ENCODE peak calls at places on chromosome 7, in eight cellular contexts. O is PC-3, Z is cardiac muscle cell, L is GM23248, U is left ventricle myocardium inferior, P is heart left ventricle, B is spleen, X is mammary epithelial cell. I is an unnamed sample.

GRCh38 chr7:30206466-30206865 is 71.7 kb downstream of the MTURN start:
- DNase-seq in O (peak; percentile 60), Z (peak; percentile 29), L (peak; percentile 87), U (no peak), P (no peak), B (no peak), X (peak; percentile 87), I (peak; percentile 83)

GRCh38 chr7:36303202-36304098 is 86.2 kb upstream of the ANLN start:
- DNase-seq in O (peak; percentile 98), Z (peak; percentile 93), L (peak; percentile 100), U (peak; percentile 86), P (peak; percentile 88), B (no peak), X (peak; percentile 86), I (peak; percentile 90)

GRCh38 chr7:7719235-7719634 is 828 bp upstream of the RPA3 start:
- DNase-seq in O (peak; percentile 77), Z (peak; percentile 87), L (peak; percentile 82), U (no peak), P (no peak), B (no peak), X (peak; percentile 96), I (peak; percentile 98)

GRCh38 chr7:94368371-94368791 is 26.3 kb upstream of the COL1A2 start:
- DNase-seq in O (no peak), Z (peak; percentile 95), L (peak; percentile 95), U (no peak), P (no peak), B (no peak), X (peak; percentile 20), I (peak; percentile 89)

GRCh38 chr7:92682767-92683539 is 92.8 kb upstream of the FAM133B start:
- DNase-seq in O (peak; percentile 33), Z (peak; percentile 68), L (no peak), U (no peak), P (no peak), B (no peak), X (no peak), I (peak; percentile 12)

GRCh38 chr7:150941983-150942590 is 36.0 kb downstream of the KCNH2 start:
- DNase-seq in O (peak; percentile 4), Z (peak; percentile 23), L (no peak), U (peak; percentile 72), P (peak; percentile 64), B (peak; percentile 82), X (peak; percentile 58), I (no peak)

GRCh38 chr7:50677279-50677996 is 105.3 kb downstream of the GRB10 start:
- DNase-seq in O (no peak), Z (no peak), L (no peak), U (no peak), P (no peak), B (no peak), X (no peak), I (no peak)

GRCh38 chr7:52088008-52088787 is 771.6 kb upstream of the COBL start:
- DNase-seq in O (no peak), Z (no peak), L (no peak), U (no peak), P (no peak), B (no peak), X (no peak), I (no peak)

GRCh38 chr7:106629521-106629920 is 31.4 kb downstream of the CCDC71L start:
- DNase-seq in O (no peak), Z (no peak), L (peak; percentile 62), U (no peak), P (no peak), B (no peak), X (no peak), I (peak; percentile 59)

GRCh38 chr7:50068850-50069551 is 24.0 kb downstream of the ZPBP start:
- DNase-seq in O (peak; percentile 85), Z (peak; percentile 58), L (peak; percentile 85), U (no peak), P (peak; percentile 24), B (no peak), X (peak; percentile 75), I (no peak)

GRCh38 chr7:2247141-2247985 is 5.3 kb downstream of the NUDT1 start:
- DNase-seq in O (peak; percentile 38), Z (peak; percentile 47), L (peak; percentile 62), U (no peak), P (no peak), B (no peak), X (no peak), I (no peak)

GRCh38 chr7:31500656-31501055 is 13.2 kb upstream of the ITPRID1 start:
- DNase-seq in O (no peak), Z (no peak), L (no peak), U (no peak), P (no peak), B (no peak), X (no peak), I (no peak)

GRCh38 chr7:47968852-47969774 is 10.3 kb downstream of the HUS1 start:
- DNase-seq in O (peak; percentile 69), Z (peak; percentile 78), L (peak; percentile 62), U (peak; percentile 58), P (peak; percentile 74), B (no peak), X (no peak), I (peak; percentile 75)

GRCh38 chr7:73438547-73439245 is 5.1 kb downstream of the FZD9 start:
- DNase-seq in O (no peak), Z (no peak), L (peak; percentile 22), U (no peak), P (no peak), B (no peak), X (no peak), I (no peak)

GRCh38 chr7:44104880-44105771 is 981 bp downstream of the AEBP1 start:
- DNase-seq in O (no peak), Z (peak; percentile 60), L (peak; percentile 80), U (no peak), P (no peak), B (peak; percentile 63), X (peak; percentile 26), I (peak; percentile 64)

GRCh38 chr7:101838837-101839483 is 21.5 kb downstream of the CUX1 start:
- DNase-seq in O (no peak), Z (no peak), L (no peak), U (no peak), P (no peak), B (no peak), X (no peak), I (no peak)

GRCh38 chr7:101846006-101846405 is 28.6 kb downstream of the CUX1 start:
- DNase-seq in O (peak; percentile 37), Z (no peak), L (no peak), U (no peak), P (no peak), B (no peak), X (no peak), I (no peak)

GRCh38 chr7:101846800-101847538 is 29.5 kb downstream of the CUX1 start:
- DNase-seq in O (no peak), Z (no peak), L (no peak), U (no peak), P (no peak), B (no peak), X (no peak), I (no peak)

GRCh38 chr7:101841328-101841727 is 23.9 kb downstream of the CUX1 start:
- DNase-seq in O (no peak), Z (no peak), L (no peak), U (no peak), P (no peak), B (no peak), X (no peak), I (no peak)

GRCh38 chr7:101843293-101844271 is 26.2 kb downstream of the CUX1 start:
- DNase-seq in O (no peak), Z (no peak), L (no peak), U (no peak), P (no peak), B (no peak), X (no peak), I (no peak)
- H3K36me3 ChIP-seq in O (peaks cover 6% of the 10 kb centered on the region), Z (no peaks in the 10 kb centered on the region), L (no peaks in the 10 kb centered on the region), U (no peaks in the 10 kb centered on the region), P (no peaks in the 10 kb centered on the region), B (no peaks in the 10 kb centered on the region), X (no peaks in the 10 kb centered on the region), I (no peaks in the 10 kb centered on the region)

DNA sequence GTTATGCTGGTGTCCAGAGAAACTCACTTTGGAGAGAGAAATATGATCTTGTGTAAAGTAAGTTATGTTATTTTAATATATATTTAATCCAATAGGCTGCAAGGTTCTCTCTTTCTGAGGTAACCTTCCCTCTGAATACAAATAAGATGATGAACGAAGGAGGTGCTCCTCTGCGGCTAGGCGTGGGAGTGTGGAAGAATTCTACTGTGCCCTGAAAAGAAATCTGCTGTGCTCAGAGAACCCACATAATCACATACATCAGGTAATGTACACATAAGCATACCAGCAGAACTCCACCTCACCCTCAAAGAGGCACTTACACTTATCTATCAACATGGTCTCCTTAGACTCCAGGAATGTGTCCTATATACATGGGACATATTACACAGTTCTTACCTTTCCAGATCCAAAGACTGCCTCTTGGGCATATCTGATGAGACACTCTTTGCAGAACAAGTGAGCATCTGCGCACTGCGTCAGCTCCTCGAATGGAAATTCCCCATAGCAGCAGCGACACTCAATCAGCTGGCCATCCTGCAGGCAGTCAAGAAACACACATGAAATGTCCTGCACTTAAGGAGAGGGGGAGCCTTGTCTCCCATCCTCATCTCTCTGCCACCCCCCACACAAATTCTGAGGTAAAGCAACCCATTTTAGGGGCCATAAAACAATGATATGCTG is 66.7 kb downstream of the RNF216 start:
- DNase-seq in O (no peak), Z (no peak), L (no peak), U (no peak), P (no peak), B (no peak), X (no peak), I (no peak)
- H3K36me3 ChIP-seq in O (peaks cover 28% of the 10 kb centered on the region), Z (peaks cover 63% of the 10 kb centered on the region), L (peaks cover 53% of the 10 kb centered on the region), U (peaks cover 93% of the 10 kb centered on the region), P (peaks cover 99% of the 10 kb centered on the region), B (peaks cover 4% of the 10 kb centered on the region), X (peaks cover 19% of the 10 kb centered on the region), I (peaks cover 6% of the 10 kb centered on the region)

DNA sequence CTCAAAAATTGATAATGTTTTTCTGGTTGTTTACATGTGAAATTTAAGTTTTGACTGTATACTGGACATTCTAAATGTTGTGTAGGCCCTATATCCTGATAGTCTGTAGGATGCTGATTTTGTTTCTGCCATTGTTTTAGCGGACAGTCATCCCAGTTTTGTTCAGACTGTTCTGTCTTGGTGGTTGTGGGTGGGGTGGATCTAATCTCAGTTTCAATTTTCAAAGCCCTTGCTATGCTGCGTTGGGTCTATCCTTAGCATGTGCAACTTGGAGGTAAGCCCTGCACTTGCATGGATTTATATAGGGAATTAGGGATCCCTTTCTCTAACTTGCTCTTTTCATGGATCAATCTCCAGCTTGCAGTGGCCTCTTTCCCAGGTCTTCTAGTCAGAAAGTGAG is 19.1 kb downstream of the DBF4 start:
- DNase-seq in O (no peak), Z (no peak), L (no peak), U (no peak), P (no peak), B (no peak), X (no peak), I (no peak)
- H3K36me3 ChIP-seq in O (peaks cover 47% of the 10 kb centered on the region), Z (peaks cover 22% of the 10 kb centered on the region), L (peaks cover 5% of the 10 kb centered on the region), U (peaks cover 22% of the 10 kb centered on the region), P (peaks cover 20% of the 10 kb centered on the region), B (no peaks in the 10 kb centered on the region), X (peaks cover 30% of the 10 kb centered on the region), I (peaks cover 4% of the 10 kb centered on the region)

DNA sequence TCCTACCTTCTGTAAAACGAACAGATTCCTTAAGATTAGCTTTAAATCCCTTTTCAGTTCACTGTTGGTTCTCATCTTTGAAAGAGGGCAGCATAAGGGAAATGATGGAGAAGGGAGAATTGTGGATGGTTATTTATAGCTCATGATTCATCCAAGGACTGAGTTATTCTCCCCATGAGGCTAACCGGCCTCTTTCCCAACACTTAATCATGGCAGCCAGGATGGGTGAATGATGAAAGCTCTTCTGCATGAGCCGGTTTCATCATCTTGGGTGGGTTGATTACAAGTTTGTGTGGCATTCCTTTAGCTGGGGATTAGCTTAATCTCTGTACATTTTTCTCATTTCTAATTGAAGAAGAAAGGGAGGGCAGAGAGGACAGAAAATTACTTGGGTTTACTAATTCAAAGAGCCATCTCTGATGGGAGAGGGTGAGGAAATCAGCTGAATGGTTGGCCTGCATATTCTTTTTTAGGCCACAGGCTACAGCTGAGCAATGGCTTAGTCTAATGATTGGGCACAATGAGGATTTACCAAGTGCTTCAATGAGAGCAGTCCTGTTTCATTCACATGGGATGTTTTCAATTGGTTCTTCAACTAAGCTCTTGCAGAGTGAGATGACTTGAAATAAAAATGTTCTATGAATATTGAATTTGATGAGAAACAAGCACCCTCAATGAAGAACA is 250.0 kb downstream of the BMPER start:
- DNase-seq in O (no peak), Z (peak; percentile 97), L (peak; percentile 98), U (no peak), P (no peak), B (no peak), X (peak; percentile 85), I (peak; percentile 95)
- H3K36me3 ChIP-seq in O (no peaks in the 10 kb centered on the region), Z (peaks cover 8% of the 10 kb centered on the region), L (peaks cover 8% of the 10 kb centered on the region), U (no peaks in the 10 kb centered on the region), P (no peaks in the 10 kb centered on the region), B (no peaks in the 10 kb centered on the region), X (no peaks in the 10 kb centered on the region), I (no peaks in the 10 kb centered on the region)